ENCODE peak calls at places on chromosomes 11 and 22, in five cellular contexts. One of them, this sample, is unnamed.

GRCh38 chr11:12746593-12747097 is 72.4 kb downstream of the TEAD1 start:
- DNase-seq in tibial artery: no peak
- DNase-seq in lower lobe of right lung: peak; percentile 56
- DNase-seq in A549: no peak
- DNase-seq in pancreas: peak; percentile 31
- DNase-seq in this sample: no peak

GRCh38 chr22:50547231-50547851 is 1.6 kb downstream of the KLHDC7B start:
- DNase-seq in tibial artery: no peak
- DNase-seq in A549: no peak
- DNase-seq in lower lobe of right lung: peak; percentile 45
- DNase-seq in pancreas: no peak
- DNase-seq in this sample: no peak

GRCh38 chr22:23767673-23768548 is at the start of gene CHCHD10:
- DNase-seq in tibial artery: peak; percentile 68
- DNase-seq in A549: peak; percentile 65
- DNase-seq in pancreas: peak; percentile 85
- DNase-seq in lower lobe of right lung: peak; percentile 89
- DNase-seq in this sample: peak; percentile 69

GRCh38 chr11:111977141-111978027 is 40.2 kb downstream of the DIXDC1 start:
- DNase-seq in tibial artery: peak; percentile 72
- DNase-seq in A549: no peak
- DNase-seq in pancreas: peak; percentile 58
- DNase-seq in lower lobe of right lung: peak; percentile 73
- DNase-seq in this sample: peak; percentile 18

GRCh38 chr11:62124186-62125113 is 639 bp downstream of the INCENP start:
- DNase-seq in tibial artery: no peak
- DNase-seq in A549: peak; percentile 25
- DNase-seq in lower lobe of right lung: no peak
- DNase-seq in pancreas: peak; percentile 45
- DNase-seq in this sample: no peak

GRCh38 chr11:102494216-102494615 is 36.3 kb downstream of the MMP7 start:
- DNase-seq in pancreas: peak; percentile 62
- DNase-seq in lower lobe of right lung: no peak
- DNase-seq in A549: peak; percentile 15
- DNase-seq in tibial artery: no peak
- DNase-seq in this sample: no peak

GRCh38 chr11:18347471-18348125 is 25.2 kb downstream of the GTF2H1 start:
- DNase-seq in lower lobe of right lung: no peak
- DNase-seq in A549: no peak
- DNase-seq in pancreas: no peak
- DNase-seq in tibial artery: no peak
- DNase-seq in this sample: no peak

GRCh38 chr11:72573380-72573949 is 100.8 kb downstream of the PDE2A start:
- DNase-seq in pancreas: peak; percentile 25
- DNase-seq in tibial artery: peak; percentile 20
- DNase-seq in A549: peak; percentile 67
- DNase-seq in lower lobe of right lung: no peak
- DNase-seq in this sample: peak; percentile 19

GRCh38 chr11:22920939-22921565 is 60.8 kb upstream of the CCDC179 start:
- DNase-seq in A549: peak; percentile 7
- DNase-seq in lower lobe of right lung: no peak
- DNase-seq in pancreas: peak; percentile 43
- DNase-seq in tibial artery: no peak
- DNase-seq in this sample: no peak

GRCh38 chr11:35162795-35163194 is 23.8 kb downstream of the CD44 start:
- DNase-seq in A549: no peak
- DNase-seq in tibial artery: no peak
- DNase-seq in lower lobe of right lung: no peak
- DNase-seq in pancreas: no peak
- DNase-seq in this sample: no peak

GRCh38 chr22:35140879-35141745 is 75.2 kb downstream of the ISX start:
- DNase-seq in pancreas: no peak
- DNase-seq in tibial artery: no peak
- DNase-seq in A549: no peak
- DNase-seq in lower lobe of right lung: no peak
- DNase-seq in this sample: no peak

GRCh38 chr11:1759851-1760220 is 3.9 kb downstream of the CTSD start:
- DNase-seq in tibial artery: no peak
- DNase-seq in lower lobe of right lung: peak; percentile 54
- DNase-seq in pancreas: no peak
- DNase-seq in A549: no peak
- DNase-seq in this sample: no peak

GRCh38 chr11:122773781-122774266 is 64.5 kb upstream of the CRTAM start:
- DNase-seq in lower lobe of right lung: no peak
- DNase-seq in pancreas: no peak
- DNase-seq in tibial artery: no peak
- DNase-seq in A549: no peak
- DNase-seq in this sample: no peak

GRCh38 chr11:93528757-93529639 is 14.2 kb downstream of the SMCO4 start:
- DNase-seq in pancreas: no peak
- DNase-seq in A549: no peak
- DNase-seq in tibial artery: no peak
- DNase-seq in lower lobe of right lung: no peak
- DNase-seq in this sample: no peak

GRCh38 chr11:110130642-110131238 is 37.5 kb downstream of the ZC3H12C start:
- DNase-seq in tibial artery: no peak
- DNase-seq in pancreas: no peak
- DNase-seq in A549: no peak
- DNase-seq in lower lobe of right lung: no peak
- DNase-seq in this sample: no peak

GRCh38 chr11:134069426-134069921 is 602 bp downstream of the JAM3 start:
- DNase-seq in tibial artery: no peak
- DNase-seq in lower lobe of right lung: no peak
- DNase-seq in pancreas: no peak
- DNase-seq in A549: no peak
- DNase-seq in this sample: no peak

GRCh38 chr11:46446343-46446751 is 54.8 kb upstream of the CHRM4 start:
- DNase-seq in pancreas: no peak
- DNase-seq in tibial artery: no peak
- DNase-seq in A549: no peak
- DNase-seq in lower lobe of right lung: no peak
- DNase-seq in this sample: no peak

GRCh38 chr11:79708319-79708928 is 267.6 kb upstream of the TENM4 start:
- DNase-seq in tibial artery: no peak
- DNase-seq in A549: peak; percentile 3
- DNase-seq in lower lobe of right lung: no peak
- DNase-seq in pancreas: no peak
- DNase-seq in this sample: no peak

GRCh38 chr11:90639687-90640086 is 416.8 kb upstream of the CHORDC1 start:
- DNase-seq in tibial artery: no peak
- DNase-seq in lower lobe of right lung: no peak
- DNase-seq in A549: no peak
- DNase-seq in pancreas: no peak
- DNase-seq in this sample: no peak

GRCh38 chr11:119990306-119991021 is 147.4 kb downstream of the TRIM29 start:
- DNase-seq in lower lobe of right lung: no peak
- DNase-seq in tibial artery: no peak
- DNase-seq in A549: no peak
- DNase-seq in pancreas: peak; percentile 46
- DNase-seq in this sample: no peak

GRCh38 chr11:67519726-67520125 is 3.5 kb downstream of the CABP2 start:
- DNase-seq in pancreas: no peak
- DNase-seq in lower lobe of right lung: no peak
- DNase-seq in A549: no peak
- DNase-seq in tibial artery: no peak
- DNase-seq in this sample: no peak

GRCh38 chr11:67522338-67522737 is 908 bp downstream of the CABP2 start:
- DNase-seq in lower lobe of right lung: no peak
- DNase-seq in pancreas: no peak
- DNase-seq in tibial artery: no peak
- DNase-seq in A549: no peak
- DNase-seq in this sample: no peak

GRCh38 chr11:67522844-67523555 is at the start of gene CABP2:
- DNase-seq in tibial artery: no peak
- DNase-seq in pancreas: no peak
- DNase-seq in lower lobe of right lung: no peak
- DNase-seq in A549: no peak
- DNase-seq in this sample: no peak

GRCh38 chr11:67521924-67522323 is 1.3 kb downstream of the CABP2 start:
- DNase-seq in lower lobe of right lung: no peak
- DNase-seq in pancreas: no peak
- DNase-seq in tibial artery: no peak
- DNase-seq in A549: no peak
- DNase-seq in this sample: no peak

GRCh38 chr11:67520856-67521824 is 2.1 kb downstream of the CABP2 start:
- DNase-seq in lower lobe of right lung: no peak
- DNase-seq in pancreas: no peak
- DNase-seq in tibial artery: no peak
- DNase-seq in A549: no peak
- DNase-seq in this sample: no peak
- H3K27ac ChIP-seq in lower lobe of right lung: no peak overlapping the region
- H3K27ac ChIP-seq in pancreas: no peak overlapping the region
- H3K27ac ChIP-seq in tibial artery: no peak overlapping the region
- H3K27ac ChIP-seq in A549: no peak overlapping the region
- H3K27ac ChIP-seq in this sample: no peak overlapping the region

DNA sequence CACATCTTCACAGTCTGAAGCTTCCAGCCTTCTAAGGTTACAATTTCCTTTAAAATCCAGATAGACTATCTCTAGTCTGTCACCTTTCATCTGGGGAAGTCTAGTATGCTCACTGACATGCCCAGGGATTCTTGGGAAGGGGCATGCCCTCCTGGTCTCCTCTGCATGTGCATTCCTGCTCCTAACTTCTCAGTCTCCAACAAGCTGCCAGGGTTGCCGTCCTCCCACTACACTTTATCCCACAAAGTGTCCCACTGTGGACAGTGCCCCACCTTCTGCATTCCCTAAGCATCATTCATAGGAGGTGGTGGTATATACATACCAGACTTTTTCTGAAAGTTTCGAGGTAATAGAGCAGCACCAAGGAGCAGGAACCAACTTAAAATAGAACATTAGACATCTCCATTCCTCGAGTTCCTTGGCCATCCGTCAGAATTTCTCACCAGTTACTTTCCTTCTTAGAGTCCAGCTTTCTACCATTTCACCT is 28.7 kb downstream of the EIF3F start:
- DNase-seq in pancreas: no peak
- DNase-seq in tibial artery: no peak
- DNase-seq in A549: no peak
- DNase-seq in lower lobe of right lung: no peak
- DNase-seq in this sample: no peak
- H3K4me3 ChIP-seq in pancreas: no peak overlapping the region
- H3K4me3 ChIP-seq in tibial artery: no peak overlapping the region
- H3K4me3 ChIP-seq in A549: no peak overlapping the region
- H3K4me3 ChIP-seq in lower lobe of right lung: no peak overlapping the region
- H3K4me3 ChIP-seq in this sample: no peak overlapping the region

GRCh38 chr11:96332236-96332761 is 10.7 kb downstream of the MAML2 start:
- DNase-seq in tibial artery: no peak
- DNase-seq in lower lobe of right lung: no peak
- DNase-seq in A549: no peak
- DNase-seq in pancreas: no peak
- DNase-seq in this sample: no peak
- H3K4me1 ChIP-seq in tibial artery: peaks cover 50% of the 10 kb centered on the region
- H3K4me1 ChIP-seq in lower lobe of right lung: peaks cover 89% of the 10 kb centered on the region
- H3K4me1 ChIP-seq in A549: peaks cover 36% of the 10 kb centered on the region
- H3K4me1 ChIP-seq in pancreas: peaks cover 8% of the 10 kb centered on the region
- H3K4me1 ChIP-seq in this sample: peaks cover 27% of the 10 kb centered on the region

GRCh38 chr11:76579047-76579751 is 91.3 kb downstream of the LRRC32 start:
- DNase-seq in A549: no peak
- DNase-seq in pancreas: peak; percentile 20
- DNase-seq in tibial artery: peak; percentile 63
- DNase-seq in lower lobe of right lung: peak; percentile 56
- DNase-seq in this sample: no peak
- H3K27ac ChIP-seq in A549: no peak overlapping the region
- H3K27ac ChIP-seq in pancreas: peak overlapping the region; percentile 57
- H3K27ac ChIP-seq in tibial artery: peak overlapping the region; percentile 85
- H3K27ac ChIP-seq in lower lobe of right lung: peak overlapping the region; percentile 83
- H3K27ac ChIP-seq in this sample: no peak overlapping the region

DNA sequence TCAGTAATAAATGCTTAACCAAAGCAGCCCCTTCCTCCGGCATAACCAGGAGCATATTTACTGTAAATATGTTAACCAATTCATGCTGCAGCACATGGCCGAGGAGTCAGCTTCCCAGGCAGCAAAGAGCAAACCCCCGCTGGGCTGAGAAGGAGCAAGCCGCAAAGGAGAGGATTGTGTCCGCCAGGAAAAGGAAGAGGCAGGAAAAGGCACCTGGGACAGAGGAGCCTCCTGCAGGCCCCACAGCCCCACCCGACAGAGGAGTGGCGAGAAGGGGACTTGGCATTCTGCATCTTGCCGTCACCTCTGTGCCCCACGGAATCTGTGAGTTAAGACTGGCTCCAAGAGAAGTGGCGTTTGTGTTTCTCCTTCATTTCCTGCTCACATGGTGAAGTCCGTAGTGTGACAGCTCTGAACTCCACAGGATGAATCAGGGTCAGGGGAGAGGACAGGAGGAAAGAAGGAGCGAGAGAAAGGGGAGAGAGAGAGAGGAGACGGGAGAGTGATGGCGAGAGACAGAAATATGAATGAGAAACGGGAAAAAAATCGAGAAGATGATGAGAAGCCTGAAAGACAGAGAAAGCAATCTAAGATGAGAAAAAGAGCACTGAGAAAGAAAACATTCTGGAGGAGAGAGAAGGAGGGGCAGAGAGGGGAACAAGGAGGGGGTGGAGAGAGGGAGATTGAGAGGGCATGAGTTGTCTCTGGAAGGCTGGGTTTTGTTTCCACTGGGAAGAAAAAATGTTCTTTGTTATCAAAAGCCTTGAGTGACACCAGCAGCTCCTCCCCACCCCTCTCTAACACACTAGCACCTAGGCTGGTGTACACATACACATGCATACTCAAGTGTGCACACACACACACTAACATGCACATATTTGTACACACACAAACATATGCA is 489.6 kb downstream of the MN1 start:
- DNase-seq in A549: no peak
- DNase-seq in lower lobe of right lung: no peak
- DNase-seq in tibial artery: no peak
- DNase-seq in pancreas: no peak
- DNase-seq in this sample: no peak
- H3K4me3 ChIP-seq in A549: no peak overlapping the region
- H3K4me3 ChIP-seq in lower lobe of right lung: no peak overlapping the region
- H3K4me3 ChIP-seq in tibial artery: no peak overlapping the region
- H3K4me3 ChIP-seq in pancreas: no peak overlapping the region
- H3K4me3 ChIP-seq in this sample: no peak overlapping the region